ENCODE peak calls at places on chromosomes 4 and X, in ten cellular contexts. P, C, Y, Q, O, V, R, W, Z and N are unnamed samples.

GRCh38 chrX:110241816-110242215 is 76.1 kb downstream of the AMMECR1 start:
- DNase-seq in P (peak; percentile 39), C (peak; percentile 16), Y (peak; percentile 40), Q (no peak), O (peak; percentile 57), V (no peak), R (peak; percentile 18), W (no peak), Z (no peak), N (no peak)

GRCh38 chr4:38605794-38606586 is 58.0 kb upstream of the KLF3 start:
- DNase-seq in P (no peak), C (no peak), Y (no peak), Q (no peak), O (no peak), V (peak; percentile 25), R (peak; percentile 58), W (no peak), Z (no peak), N (no peak)

GRCh38 chr4:127868196-127868595 is 12.5 kb upstream of the PLK4 start:
- DNase-seq in P (no peak), C (no peak), Y (no peak), Q (no peak), O (no peak), V (no peak), R (no peak), W (no peak), Z (no peak), N (no peak)

GRCh38 chrX:1190596-1191145 is 21.8 kb downstream of the CRLF2 start:
- DNase-seq in P (no peak), C (no peak), Y (no peak), Q (no peak), O (no peak), V (no peak), R (no peak), W (no peak), Z (no peak), N (no peak)

GRCh38 chr4:15488658-15489470 is 19.2 kb downstream of the CC2D2A start:
- DNase-seq in P (peak; percentile 68), C (no peak), Y (peak; percentile 72), Q (peak; percentile 41), O (no peak), V (no peak), R (no peak), W (no peak), Z (no peak), N (peak; percentile 77)

GRCh38 chrX:1610166-1610565 is 4.7 kb upstream of the ASMT start:
- DNase-seq in P (no peak), C (no peak), Y (no peak), Q (no peak), O (no peak), V (no peak), R (no peak), W (no peak), Z (no peak), N (no peak)

GRCh38 chr4:2798399-2799301 is 5.8 kb downstream of the SH3BP2 start:
- DNase-seq in P (peak; percentile 60), C (no peak), Y (no peak), Q (no peak), O (no peak), V (no peak), R (peak; percentile 85), W (peak; percentile 38), Z (no peak), N (no peak)

GRCh38 chrX:12269484-12269883 is 131.2 kb downstream of the FRMPD4 start:
- DNase-seq in P (peak; percentile 3), C (no peak), Y (peak; percentile 27), Q (no peak), O (peak; percentile 34), V (no peak), R (no peak), W (no peak), Z (no peak), N (no peak)

GRCh38 chrX:83759872-83760271 is 101.1 kb upstream of the CYLC1 start:
- DNase-seq in P (no peak), C (no peak), Y (peak; percentile 1), Q (no peak), O (peak; percentile 36), V (peak; percentile 44), R (no peak), W (no peak), Z (no peak), N (no peak)

GRCh38 chr4:103136671-103137445 is 37.2 kb upstream of the BDH2 start:
- DNase-seq in P (no peak), C (no peak), Y (no peak), Q (no peak), O (no peak), V (no peak), R (peak; percentile 16), W (no peak), Z (no peak), N (no peak)

GRCh38 chr4:1290165-1290977 is 680 bp downstream of the MAEA start:
- DNase-seq in P (no peak), C (peak; percentile 67), Y (peak; percentile 11), Q (no peak), O (peak; percentile 30), V (peak; percentile 40), R (peak; percentile 59), W (no peak), Z (no peak), N (no peak)

GRCh38 chr4:98747659-98748091 is 89.3 kb upstream of the TSPAN5 start:
- DNase-seq in P (no peak), C (no peak), Y (no peak), Q (no peak), O (no peak), V (no peak), R (peak; percentile 72), W (no peak), Z (no peak), N (no peak)

GRCh38 chr4:40261246-40262078 is 64.6 kb downstream of the RHOH start:
- DNase-seq in P (no peak), C (no peak), Y (no peak), Q (no peak), O (no peak), V (no peak), R (no peak), W (no peak), Z (no peak), N (no peak)

DNA sequence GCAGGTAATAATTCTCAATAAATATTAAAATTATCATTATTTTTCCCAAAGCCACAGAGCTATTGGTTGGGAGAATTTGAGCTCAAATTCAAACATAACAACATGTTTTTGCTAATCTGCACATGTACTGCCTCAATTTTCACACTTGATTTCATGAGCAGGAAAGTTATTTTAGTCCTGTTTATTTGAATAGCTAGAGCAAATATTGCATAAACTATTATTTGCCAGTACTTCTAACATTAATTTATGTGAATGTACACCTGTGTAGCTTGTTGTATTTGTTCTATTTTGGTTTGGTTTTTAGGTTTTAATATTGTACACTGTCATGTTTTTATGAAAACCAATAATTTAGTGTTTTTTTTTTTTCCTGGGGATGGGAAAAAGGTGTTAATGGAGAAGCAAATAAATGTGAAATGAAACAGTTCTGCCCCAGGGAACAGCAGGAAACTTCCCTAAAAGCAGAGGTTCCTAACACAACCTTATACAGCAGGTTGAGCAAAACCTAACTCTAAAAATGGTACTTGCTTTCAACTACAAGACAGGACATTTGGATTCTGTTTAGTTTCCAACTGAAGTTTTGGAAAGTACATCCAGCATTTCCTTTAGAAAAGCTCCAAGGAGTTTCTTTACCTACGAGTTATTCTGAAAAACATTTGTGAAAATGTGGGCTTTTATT is 99.4 kb downstream of the SYNPO2 start:
- DNase-seq in P (no peak), C (no peak), Y (no peak), Q (no peak), O (no peak), V (no peak), R (no peak), W (no peak), Z (no peak), N (no peak)
- H3K4me3 ChIP-seq in P (no peak overlapping the region), C (no peak overlapping the region), Y (no peak overlapping the region), Q (no peak overlapping the region), O (no peak overlapping the region), V (no peak overlapping the region), R (no peak overlapping the region), W (no peak overlapping the region), Z (no peak overlapping the region), N (no peak overlapping the region)

GRCh38 chrX:34426334-34426733 is 230.8 kb downstream of the TMEM47 start:
- DNase-seq in P (peak; percentile 8), C (no peak), Y (no peak), Q (no peak), O (peak; percentile 1), V (peak; percentile 7), R (no peak), W (no peak), Z (no peak), N (no peak)
- TF ChIP-seq CTCF in P (peak; percentile 10), C (no peak), Y (no peak), Q (no peak), O (no peak), V (peak; percentile 3), R (no peak), W (no peak), Z (no peak), N (no peak)

DNA sequence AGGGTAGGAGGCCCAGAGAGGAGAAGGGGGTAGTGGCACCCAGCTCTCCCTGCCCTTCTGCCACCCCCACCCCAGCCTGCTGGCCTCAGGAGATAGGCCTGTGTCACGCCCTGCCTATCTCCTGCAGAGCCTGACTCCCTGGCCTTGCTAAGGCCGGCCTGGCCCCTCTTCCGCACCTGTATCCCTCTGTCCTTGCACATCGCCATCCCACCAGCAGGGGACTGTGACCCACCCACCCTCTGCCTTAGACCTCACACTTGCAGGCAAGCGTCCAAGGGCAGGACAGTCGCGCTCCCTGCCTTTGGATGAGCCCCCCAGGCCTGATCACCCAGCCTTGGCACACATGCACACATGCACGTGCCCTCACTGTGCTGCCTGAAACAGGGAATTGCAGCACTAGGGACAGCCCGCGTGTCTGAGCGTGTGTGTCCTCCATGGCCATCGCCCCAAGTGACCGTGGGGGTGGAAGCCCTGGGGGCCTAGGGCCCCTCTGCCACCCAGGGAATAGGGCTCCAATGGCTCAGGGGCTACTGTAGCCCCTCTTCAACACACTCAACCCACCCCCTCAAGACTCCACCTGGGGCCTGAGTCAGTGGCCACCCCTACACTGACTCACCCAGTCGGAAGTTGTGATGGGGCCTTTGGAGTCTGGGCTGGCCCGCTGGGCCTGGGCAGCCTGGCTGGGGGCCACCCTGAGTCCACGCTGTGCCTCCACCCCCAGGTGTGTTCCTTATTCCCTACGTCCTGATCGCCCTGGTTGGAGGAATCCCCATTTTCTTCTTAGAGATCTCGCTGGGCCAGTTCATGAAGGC is 2.1 kb downstream of the SLC6A8 start:
- DNase-seq in P (no peak), C (no peak), Y (no peak), Q (no peak), O (peak; percentile 52), V (no peak), R (no peak), W (no peak), Z (no peak), N (no peak)
- H3K4me3 ChIP-seq in P (peak overlapping the region; percentile 34), C (no peak overlapping the region), Y (peak overlapping the region; percentile 46), Q (peak overlapping the region; percentile 58), O (peak overlapping the region; percentile 65), V (peak overlapping the region; percentile 51), R (peak overlapping the region; percentile 30), W (peak overlapping the region; percentile 53), Z (peak overlapping the region; percentile 51), N (peak overlapping the region; percentile 2)

DNA sequence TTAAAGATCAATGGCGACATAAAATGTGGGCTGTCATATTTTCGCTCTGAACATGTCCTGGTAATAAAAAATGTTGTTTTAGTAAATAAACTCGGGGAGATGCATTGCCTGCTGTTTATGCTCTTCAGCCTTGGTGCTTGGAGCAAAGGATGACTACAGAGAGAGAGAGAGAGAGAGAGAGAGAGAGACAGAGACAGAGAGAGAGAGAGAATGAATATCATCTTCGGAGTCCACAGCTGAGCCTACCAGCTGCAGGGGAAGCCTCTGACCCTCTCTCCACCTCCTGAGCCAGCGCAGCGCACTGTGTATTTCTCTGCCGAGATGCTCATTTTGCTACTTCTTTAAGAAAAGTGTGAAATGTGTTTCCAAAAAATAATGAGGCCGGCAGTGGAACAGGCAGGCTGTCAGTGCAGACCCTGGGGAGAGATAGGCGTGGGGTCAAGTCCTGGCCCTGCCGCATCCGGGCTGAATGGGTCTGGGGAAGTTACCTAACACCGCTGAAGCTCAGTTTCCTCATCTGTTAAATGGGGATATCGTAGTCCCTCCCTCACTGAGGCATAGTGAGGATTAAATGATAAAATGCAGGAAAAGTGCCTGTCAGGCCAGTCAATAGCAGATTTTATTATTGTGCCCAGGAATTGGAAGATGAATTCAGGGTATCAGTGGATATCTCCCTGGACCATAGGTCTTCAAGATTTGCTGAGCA is 58.5 kb upstream of the LGI2 start:
- DNase-seq in P (no peak), C (no peak), Y (no peak), Q (no peak), O (no peak), V (no peak), R (no peak), W (no peak), Z (no peak), N (no peak)
- TF ChIP-seq CTCF in P (no peak), C (no peak), Y (no peak), Q (no peak), O (no peak), V (no peak), R (no peak), W (no peak), Z (no peak), N (no peak)